ENCODE peak calls at places on chromosomes 4 and X, in nine cellular contexts. One of them, this sample, is unnamed.

GRCh38 chr4:139666735-139667266 is 1.2 kb downstream of the MGST2 start:
- DNase-seq in GM23338: peak; percentile 30
- DNase-seq in AG08395: peak; percentile 14
- DNase-seq in NT2/D1: no peak
- DNase-seq in stimulated activated naive CD4-positive, alpha-beta T cell: no peak
- DNase-seq in T-cell: no peak
- DNase-seq in activated CD4-positive, alpha-beta T cell treated with anti-CD3 and anti-CD28 coated beads for 24 hours: no peak
- DNase-seq in hippocampal formation: no peak
- DNase-seq in IMR-90: peak; percentile 76
- DNase-seq in this sample: peak; percentile 68

GRCh38 chr4:1245481-1246051 is 3.4 kb downstream of the CTBP1 start:
- DNase-seq in GM23338: no peak
- DNase-seq in IMR-90: no peak
- DNase-seq in stimulated activated naive CD4-positive, alpha-beta T cell: no peak
- DNase-seq in activated CD4-positive, alpha-beta T cell treated with anti-CD3 and anti-CD28 coated beads for 24 hours: no peak
- DNase-seq in hippocampal formation: no peak
- DNase-seq in AG08395: no peak
- DNase-seq in T-cell: no peak
- DNase-seq in NT2/D1: no peak
- DNase-seq in this sample: no peak

GRCh38 chrX:113512700-113513395 is 672.2 kb upstream of the AMOT start:
- DNase-seq in AG08395: peak; percentile 62
- DNase-seq in activated CD4-positive, alpha-beta T cell treated with anti-CD3 and anti-CD28 coated beads for 24 hours: no peak
- DNase-seq in T-cell: no peak
- DNase-seq in IMR-90: peak; percentile 37
- DNase-seq in hippocampal formation: no peak
- DNase-seq in NT2/D1: no peak
- DNase-seq in GM23338: no peak
- DNase-seq in stimulated activated naive CD4-positive, alpha-beta T cell: no peak
- DNase-seq in this sample: no peak

GRCh38 chr4:169664615-169665014 is 44.2 kb downstream of the CLCN3 start:
- DNase-seq in GM23338: no peak
- DNase-seq in activated CD4-positive, alpha-beta T cell treated with anti-CD3 and anti-CD28 coated beads for 24 hours: no peak
- DNase-seq in T-cell: no peak
- DNase-seq in hippocampal formation: no peak
- DNase-seq in stimulated activated naive CD4-positive, alpha-beta T cell: no peak
- DNase-seq in IMR-90: no peak
- DNase-seq in NT2/D1: no peak
- DNase-seq in AG08395: no peak
- DNase-seq in this sample: no peak

GRCh38 chrX:101219116-101219839 is at the start of gene DRP2:
- DNase-seq in NT2/D1: no peak
- DNase-seq in AG08395: peak; percentile 29
- DNase-seq in hippocampal formation: no peak
- DNase-seq in IMR-90: peak; percentile 58
- DNase-seq in stimulated activated naive CD4-positive, alpha-beta T cell: no peak
- DNase-seq in T-cell: no peak
- DNase-seq in GM23338: no peak
- DNase-seq in activated CD4-positive, alpha-beta T cell treated with anti-CD3 and anti-CD28 coated beads for 24 hours: no peak
- DNase-seq in this sample: no peak

GRCh38 chr4:3739577-3739976 is 26.6 kb upstream of the ADRA2C start:
- DNase-seq in IMR-90: no peak
- DNase-seq in activated CD4-positive, alpha-beta T cell treated with anti-CD3 and anti-CD28 coated beads for 24 hours: no peak
- DNase-seq in T-cell: no peak
- DNase-seq in NT2/D1: no peak
- DNase-seq in AG08395: no peak
- DNase-seq in stimulated activated naive CD4-positive, alpha-beta T cell: no peak
- DNase-seq in hippocampal formation: no peak
- DNase-seq in GM23338: no peak
- DNase-seq in this sample: no peak

GRCh38 chrX:115030635-115031034 is 13.2 kb upstream of the IL13RA2 start:
- DNase-seq in NT2/D1: no peak
- DNase-seq in hippocampal formation: no peak
- DNase-seq in T-cell: no peak
- DNase-seq in IMR-90: no peak
- DNase-seq in GM23338: no peak
- DNase-seq in AG08395: no peak
- DNase-seq in stimulated activated naive CD4-positive, alpha-beta T cell: no peak
- DNase-seq in activated CD4-positive, alpha-beta T cell treated with anti-CD3 and anti-CD28 coated beads for 24 hours: no peak
- DNase-seq in this sample: no peak

GRCh38 chrX:153384390-153384789 is 16.8 kb downstream of the PNMA6E start:
- DNase-seq in stimulated activated naive CD4-positive, alpha-beta T cell: no peak
- DNase-seq in AG08395: no peak
- DNase-seq in IMR-90: no peak
- DNase-seq in hippocampal formation: no peak
- DNase-seq in activated CD4-positive, alpha-beta T cell treated with anti-CD3 and anti-CD28 coated beads for 24 hours: no peak
- DNase-seq in GM23338: no peak
- DNase-seq in NT2/D1: no peak
- DNase-seq in T-cell: no peak
- DNase-seq in this sample: no peak

GRCh38 chrX:41382699-41383645 is 49.0 kb downstream of the DDX3X start:
- DNase-seq in activated CD4-positive, alpha-beta T cell treated with anti-CD3 and anti-CD28 coated beads for 24 hours: no peak
- DNase-seq in T-cell: peak; percentile 34
- DNase-seq in IMR-90: peak; percentile 34
- DNase-seq in stimulated activated naive CD4-positive, alpha-beta T cell: peak; percentile 2
- DNase-seq in AG08395: peak; percentile 10
- DNase-seq in NT2/D1: no peak
- DNase-seq in hippocampal formation: no peak
- DNase-seq in GM23338: peak; percentile 11
- DNase-seq in this sample: peak; percentile 5

GRCh38 chrX:16882188-16882587 is 12.0 kb upstream of the RBBP7 start:
- DNase-seq in NT2/D1: no peak
- DNase-seq in AG08395: no peak
- DNase-seq in stimulated activated naive CD4-positive, alpha-beta T cell: no peak
- DNase-seq in activated CD4-positive, alpha-beta T cell treated with anti-CD3 and anti-CD28 coated beads for 24 hours: no peak
- DNase-seq in IMR-90: peak; percentile 25
- DNase-seq in T-cell: no peak
- DNase-seq in hippocampal formation: no peak
- DNase-seq in GM23338: no peak
- DNase-seq in this sample: no peak

GRCh38 chrX:76509775-76510174 is 82.3 kb downstream of the MAGEE1 start:
- DNase-seq in activated CD4-positive, alpha-beta T cell treated with anti-CD3 and anti-CD28 coated beads for 24 hours: no peak
- DNase-seq in IMR-90: no peak
- DNase-seq in GM23338: no peak
- DNase-seq in AG08395: no peak
- DNase-seq in NT2/D1: no peak
- DNase-seq in stimulated activated naive CD4-positive, alpha-beta T cell: no peak
- DNase-seq in T-cell: no peak
- DNase-seq in hippocampal formation: no peak
- DNase-seq in this sample: no peak

GRCh38 chr4:186068581-186069402 is at the start of gene TLR3:
- DNase-seq in T-cell: no peak
- DNase-seq in stimulated activated naive CD4-positive, alpha-beta T cell: no peak
- DNase-seq in AG08395: peak; percentile 33
- DNase-seq in activated CD4-positive, alpha-beta T cell treated with anti-CD3 and anti-CD28 coated beads for 24 hours: no peak
- DNase-seq in NT2/D1: no peak
- DNase-seq in GM23338: no peak
- DNase-seq in hippocampal formation: no peak
- DNase-seq in IMR-90: peak; percentile 22
- DNase-seq in this sample: no peak

GRCh38 chr4:28146191-28146590 is 1285.5 kb downstream of the STIM2 start:
- DNase-seq in NT2/D1: no peak
- DNase-seq in GM23338: no peak
- DNase-seq in hippocampal formation: no peak
- DNase-seq in IMR-90: no peak
- DNase-seq in T-cell: no peak
- DNase-seq in stimulated activated naive CD4-positive, alpha-beta T cell: no peak
- DNase-seq in activated CD4-positive, alpha-beta T cell treated with anti-CD3 and anti-CD28 coated beads for 24 hours: no peak
- DNase-seq in AG08395: no peak
- DNase-seq in this sample: no peak

GRCh38 chrX:155778844-155779553 is 102.1 kb upstream of the VAMP7 start:
- DNase-seq in T-cell: no peak
- DNase-seq in activated CD4-positive, alpha-beta T cell treated with anti-CD3 and anti-CD28 coated beads for 24 hours: no peak
- DNase-seq in IMR-90: no peak
- DNase-seq in stimulated activated naive CD4-positive, alpha-beta T cell: no peak
- DNase-seq in hippocampal formation: no peak
- DNase-seq in AG08395: no peak
- DNase-seq in NT2/D1: no peak
- DNase-seq in GM23338: no peak
- DNase-seq in this sample: no peak

GRCh38 chr4:184825394-184826314 is at the start of gene ACSL1:
- DNase-seq in GM23338: peak; percentile 79
- DNase-seq in AG08395: peak; percentile 96
- DNase-seq in T-cell: peak; percentile 70
- DNase-seq in hippocampal formation: peak; percentile 81
- DNase-seq in activated CD4-positive, alpha-beta T cell treated with anti-CD3 and anti-CD28 coated beads for 24 hours: peak; percentile 58
- DNase-seq in NT2/D1: no peak
- DNase-seq in IMR-90: peak; percentile 53
- DNase-seq in stimulated activated naive CD4-positive, alpha-beta T cell: peak; percentile 70
- DNase-seq in this sample: peak; percentile 84

GRCh38 chr4:141705048-141705746 is 68.8 kb downstream of the IL15 start:
- DNase-seq in stimulated activated naive CD4-positive, alpha-beta T cell: no peak
- DNase-seq in NT2/D1: no peak
- DNase-seq in T-cell: no peak
- DNase-seq in AG08395: no peak
- DNase-seq in hippocampal formation: no peak
- DNase-seq in activated CD4-positive, alpha-beta T cell treated with anti-CD3 and anti-CD28 coated beads for 24 hours: no peak
- DNase-seq in GM23338: no peak
- DNase-seq in IMR-90: no peak
- DNase-seq in this sample: no peak